ENCODE peak calls at places on chromosomes 7 and 10, in five cellular contexts. W is MCF 10A; B is mesenteric fat pad; T is stimulated activated CD8-positive, alpha-beta memory T cell treated with anti-CD3 and anti-CD28 coated beads, Interleukin-7, amount 100 ng/mL, for 4 hours; C is HFFc6. V is an unnamed sample.

GRCh38 chr7:47817922-47818321 is 130.3 kb downstream of the PKD1L1 start:
- DNase-seq in W (peak), B (no peak), T (no peak), C (no peak), V (no peak)

GRCh38 chr7:132077986-132078385 is 498.3 kb downstream of the PLXNA4 start:
- DNase-seq in W (no peak), B (peak), T (no peak), C (no peak), V (peak)

GRCh38 chr10:46547881-46548780 is 8.3 kb downstream of the GPRIN2 start:
- DNase-seq in W (no peak), B (peak), T (no peak), C (no peak), V (no peak)

GRCh38 chr10:96370575-96371157 is 11.9 kb upstream of the OPALIN start:
- DNase-seq in W (peak), B (peak), T (no peak), C (peak), V (peak)

GRCh38 chr7:141208539-141208938 is 134.7 kb downstream of the TMEM178B start:
- DNase-seq in W (peak), B (no peak), T (no peak), C (no peak), V (no peak)

GRCh38 chr7:81158189-81158588 is 239.3 kb upstream of the SEMA3C start:
- DNase-seq in W (no peak), B (no peak), T (no peak), C (no peak), V (no peak)

GRCh38 chr7:3196629-3197028 is 104.4 kb upstream of the SDK1 start:
- DNase-seq in W (no peak), B (no peak), T (no peak), C (no peak), V (no peak)

GRCh38 chr10:100728928-100729876 is 16.2 kb upstream of the PAX2 start:
- DNase-seq in W (no peak), B (no peak), T (no peak), C (peak), V (no peak)

GRCh38 chr7:28144266-28144665 is 36.3 kb downstream of the JAZF1 start:
- DNase-seq in W (no peak), B (no peak), T (no peak), C (no peak), V (no peak)

GRCh38 chr7:72077776-72078175 is 334.4 kb downstream of the CALN1 start:
- DNase-seq in W (no peak), B (no peak), T (no peak), C (no peak), V (no peak)

GRCh38 chr10:78139336-78139735 is 105.7 kb downstream of the RPS24 start:
- DNase-seq in W (no peak), B (no peak), T (no peak), C (no peak), V (no peak)

GRCh38 chr7:44057849-44058758 is 7.3 kb downstream of the PGAM2 start:
- DNase-seq in W (no peak), B (peak), T (no peak), C (no peak), V (no peak)

GRCh38 chr10:73591935-73592699 is 975 bp upstream of the USP54 start:
- DNase-seq in W (peak), B (no peak), T (no peak), C (no peak), V (no peak)

GRCh38 chr7:5634107-5634950 is 147.1 kb downstream of the RNF216 start:
- DNase-seq in W (no peak), B (no peak), T (no peak), C (peak), V (no peak)

GRCh38 chr7:68904635-68905034 is 693.6 kb upstream of the AUTS2 start:
- DNase-seq in W (no peak), B (no peak), T (no peak), C (no peak), V (no peak)

GRCh38 chr10:101246639-101247038 is 17.4 kb upstream of the LBX1 start:
- DNase-seq in W (no peak), B (no peak), T (no peak), C (no peak), V (no peak)

GRCh38 chr10:78579995-78580394 is 488.8 kb upstream of the ZMIZ1 start:
- DNase-seq in W (peak), B (no peak), T (no peak), C (no peak), V (no peak)

GRCh38 chr7:66443946-66444345 is 184.7 kb upstream of the KCTD7 start:
- DNase-seq in W (no peak), B (no peak), T (no peak), C (no peak), V (no peak)

GRCh38 chr7:133051719-133052118 is 30.2 kb downstream of the CHCHD3 start:
- DNase-seq in W (no peak), B (no peak), T (no peak), C (no peak), V (no peak)

GRCh38 chr7:41628926-41629325 is 74.0 kb downstream of the INHBA start:
- DNase-seq in W (peak), B (no peak), T (no peak), C (peak), V (peak)

GRCh38 chr10:63213489-63213888 is 80.4 kb downstream of the NRBF2 start:
- DNase-seq in W (no peak), B (no peak), T (no peak), C (no peak), V (no peak)

GRCh38 chr10:60914676-60915075 is 29.3 kb downstream of the RHOBTB1 start:
- DNase-seq in W (peak), B (no peak), T (no peak), C (peak), V (no peak)

GRCh38 chr10:3719024-3719843 is 65.8 kb downstream of the KLF6 start:
- DNase-seq in W (no peak), B (no peak), T (no peak), C (no peak), V (no peak)

GRCh38 chr7:778968-779451 is 51.9 kb upstream of the PRKAR1B start:
- DNase-seq in W (no peak), B (no peak), T (no peak), C (no peak), V (no peak)

GRCh38 chr10:110141747-110142625 is 65.4 kb upstream of the MXI1 start:
- DNase-seq in W (peak), B (no peak), T (no peak), C (no peak), V (no peak)

GRCh38 chr7:47300472-47301021 is 281.4 kb downstream of the TNS3 start:
- DNase-seq in W (no peak), B (peak), T (no peak), C (no peak), V (no peak)

GRCh38 chr7:155648752-155649339 is 4.4 kb downstream of the RBM33 start:
- DNase-seq in W (no peak), B (no peak), T (no peak), C (no peak), V (no peak)

GRCh38 chr7:158101821-158102450 is 485.7 kb downstream of the PTPRN2 start:
- DNase-seq in W (no peak), B (peak), T (no peak), C (no peak), V (no peak)

GRCh38 chr10:14259696-14260595 is 70.8 kb downstream of the FRMD4A start:
- DNase-seq in W (no peak), B (no peak), T (no peak), C (peak), V (no peak)

GRCh38 chr7:55966851-55967250 is 2.5 kb downstream of the NIPSNAP2 start:
- DNase-seq in W (peak), B (no peak), T (no peak), C (no peak), V (no peak)

GRCh38 chr10:18472977-18473376 is 178.4 kb downstream of the NSUN6 start:
- DNase-seq in W (peak), B (no peak), T (no peak), C (no peak), V (no peak)

GRCh38 chr10:79422178-79422892 is 23.1 kb downstream of the ZCCHC24 start:
- DNase-seq in W (peak), B (no peak), T (no peak), C (peak), V (no peak)

GRCh38 chr10:3365630-3366029 is 193.0 kb upstream of the PITRM1 start:
- DNase-seq in W (peak), B (no peak), T (no peak), C (no peak), V (no peak)

GRCh38 chr7:37109016-37109415 is 339.6 kb downstream of the ELMO1 start:
- DNase-seq in W (no peak), B (no peak), T (no peak), C (no peak), V (no peak)

GRCh38 chr7:152436279-152437147 is 710 bp upstream of the KMT2C start:
- DNase-seq in W (peak), B (peak), T (peak), C (peak), V (peak)

GRCh38 chr7:55252386-55252785 is 112.8 kb upstream of the LANCL2 start:
- DNase-seq in W (no peak), B (no peak), T (no peak), C (peak), V (no peak)

GRCh38 chr10:27537812-27538211 is 33.7 kb downstream of the RAB18 start:
- DNase-seq in W (no peak), B (no peak), T (no peak), C (no peak), V (no peak)

GRCh38 chr10:129642427-129642826 is 175.4 kb downstream of the MGMT start:
- DNase-seq in W (peak), B (no peak), T (no peak), C (peak), V (no peak)

GRCh38 chr7:158828343-158829020 is 827 bp downstream of the ESYT2 start:
- DNase-seq in W (no peak), B (no peak), T (peak), C (no peak), V (no peak)

V was measured in MM.1S.